ENCODE peak calls at places on chromosomes 12 and 14, in four cellular contexts. K is neural progenitor cell, F is A549, V is fibroblast of lung. R is an unnamed sample.

GRCh38 chr14:76810953-76811400 is 1.7 kb downstream of the ANGEL1 start:
- DNase-seq in F (peak), V (peak), K (peak), R (peak)

GRCh38 chr12:122844366-122844971 is 9.2 kb downstream of the HIP1R start:
- DNase-seq in K (no peak), F (no peak), V (no peak), R (no peak)

GRCh38 chr14:86057018-86057667 is 527.2 kb downstream of the FLRT2 start:
- DNase-seq in K (peak), V (peak), F (no peak), R (peak)

GRCh38 chr12:112833272-112833671 is 41.7 kb downstream of the RPH3A start:
- DNase-seq in V (no peak), F (peak), K (no peak), R (no peak)

GRCh38 chr14:36941783-36942521 is 230.5 kb downstream of the SLC25A21 start:
- DNase-seq in V (peak), K (peak), F (peak), R (peak)

GRCh38 chr14:30330452-30330851 is 228.5 kb upstream of the G2E3 start:
- DNase-seq in K (no peak), F (no peak), V (no peak), R (peak)

GRCh38 chr14:55715889-55716288 is 135.9 kb downstream of the KTN1 start:
- DNase-seq in K (no peak), F (no peak), V (peak), R (peak)

GRCh38 chr12:106696861-106697417 is 77.5 kb upstream of the RIC8B start:
- DNase-seq in V (no peak), F (no peak), K (no peak), R (no peak)

GRCh38 chr12:52155048-52155868 is 36.6 kb downstream of the KRT80 start:
- DNase-seq in K (no peak), F (no peak), V (peak), R (peak)

GRCh38 chr12:131176926-131177325 is 223.2 kb downstream of the ADGRD1 start:
- DNase-seq in K (no peak), F (no peak), V (no peak), R (no peak)

GRCh38 chr14:94121485-94121884 is 7.9 kb downstream of the IFI27L2 start:
- DNase-seq in V (no peak), K (no peak), F (no peak), R (no peak)

GRCh38 chr12:114626-115211 is 48.2 kb downstream of the IQSEC3 start:
- DNase-seq in V (no peak), K (no peak), F (no peak), R (no peak)

GRCh38 chr12:122835693-122836026 is 403 bp downstream of the HIP1R start:
- DNase-seq in V (no peak), F (peak), K (no peak), R (no peak)

GRCh38 chr14:104357689-104358527 is 219.5 kb downstream of the KIF26A start:
- DNase-seq in V (no peak), F (no peak), K (no peak), R (no peak)

GRCh38 chr14:75427126-75427481 is 718 bp upstream of the JDP2 start:
- DNase-seq in V (no peak), K (peak), F (no peak), R (no peak)

GRCh38 chr12:124512667-124513296 is 54.6 kb downstream of the NCOR2 start:
- DNase-seq in K (peak), F (peak), V (peak), R (peak)

GRCh38 chr14:74495356-74495755 is 1.8 kb downstream of the ISCA2 start:
- DNase-seq in F (no peak), V (no peak), K (no peak), R (peak)

GRCh38 chr12:52660934-52661333 is 8.9 kb upstream of the KRT2 start:
- DNase-seq in K (no peak), V (no peak), F (no peak), R (no peak)

GRCh38 chr12:55780695-55781094 is 36.8 kb downstream of the SARNP start:
- DNase-seq in V (no peak), F (no peak), K (no peak), R (peak)

GRCh38 chr12:113955109-113955970 is 10.8 kb downstream of the RBM19 start:
- DNase-seq in K (peak), F (peak), V (no peak), R (peak)
- TF ChIP-seq CTCF in K (peak), F (peak), V (peak), R (peak)

GRCh38 chr12:75208851-75209781 is 523 bp downstream of the KCNC2 start:
- DNase-seq in K (peak), F (no peak), V (peak), R (peak)
- H3K4me3 ChIP-seq in K (peak), F (no peak), V (no peak), R (no peak)

DNA sequence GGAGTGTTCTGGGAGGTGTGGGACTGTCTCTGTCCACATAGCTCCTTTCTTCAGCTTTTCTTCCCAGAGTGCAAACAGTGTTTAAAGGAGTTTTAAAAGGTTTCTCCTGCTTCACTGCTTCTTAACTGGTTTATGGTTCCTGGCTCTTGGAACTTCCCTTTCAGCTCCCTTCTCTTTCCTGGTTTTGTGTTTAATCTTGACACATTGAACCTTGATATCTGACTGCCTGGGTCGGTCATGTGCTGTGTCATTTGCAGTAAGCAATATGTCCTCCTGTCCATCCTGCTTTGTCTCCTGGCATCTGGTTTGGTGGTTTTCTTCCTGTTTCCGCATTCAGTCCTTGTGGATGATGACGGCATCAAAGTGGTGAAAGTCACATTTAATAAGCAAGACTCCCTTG is 2.2 kb downstream of the TMEM106C start:
- DNase-seq in F (no peak), V (no peak), K (no peak), R (no peak)
- TF ChIP-seq CTCF in F (no peak), V (no peak), K (no peak), R (no peak)

GRCh38 chr14:20682127-20682434 is 2.3 kb upstream of the RNASE4 start:
- DNase-seq in F (no peak), V (no peak), K (no peak), R (no peak)

GRCh38 chr14:20680363-20680762 is 4.0 kb upstream of the RNASE4 start:
- DNase-seq in K (no peak), F (no peak), V (no peak), R (no peak)

GRCh38 chr14:20681348-20682126 is 2.8 kb upstream of the RNASE4 start:
- DNase-seq in V (peak), K (peak), F (peak), R (peak)

GRCh38 chr14:20680843-20681347 is 3.5 kb upstream of the RNASE4 start:
- DNase-seq in K (no peak), V (no peak), F (no peak), R (no peak)

DNA sequence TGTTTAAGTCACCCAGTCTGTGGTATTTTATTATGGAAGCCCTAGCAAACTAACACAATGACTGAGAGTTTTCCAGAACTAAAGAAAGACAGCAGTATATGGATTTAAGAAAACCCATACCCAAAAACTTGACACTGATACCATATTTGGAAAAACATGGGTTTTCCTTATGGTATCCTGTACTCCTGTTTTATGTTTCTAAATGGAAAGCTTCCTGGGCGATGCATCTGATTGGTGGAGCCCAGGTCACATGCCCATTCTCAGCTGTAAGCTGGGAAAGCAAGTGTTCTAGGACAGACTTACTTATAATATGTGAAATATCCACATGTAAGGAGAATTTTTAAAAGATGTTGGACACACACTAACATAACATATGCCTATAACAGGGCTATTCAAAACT is 4.5 kb upstream of the RNASE4 start:
- DNase-seq in V (peak), K (peak), F (peak), R (peak)
- H3K4me3 ChIP-seq in V (no peak), K (peak), F (no peak), R (no peak)

GRCh38 chr14:102085503-102085902 is 1.3 kb downstream of the HSP90AA1 start:
- DNase-seq in F (no peak), V (no peak), K (no peak), R (no peak)

GRCh38 chr14:102087762-102088011 is 843 bp upstream of the HSP90AA1 start:
- DNase-seq in F (no peak), K (no peak), V (no peak), R (no peak)

GRCh38 chr14:102086346-102086971 is 385 bp downstream of the HSP90AA1 start:
- DNase-seq in V (peak), F (no peak), K (no peak), R (peak)

GRCh38 chr14:102088012-102088792 is 1.4 kb upstream of the HSP90AA1 start:
- DNase-seq in V (no peak), F (no peak), K (peak), R (peak)

GRCh38 chr14:102086972-102087761 is at the start of gene HSP90AA1:
- DNase-seq in F (peak), V (peak), K (peak), R (peak)
- TF ChIP-seq CTCF in F (no peak), V (peak), K (no peak), R (no peak)

GRCh38 chr12:54258286-54258685 is 21.6 kb downstream of the CBX5 start:
- DNase-seq in K (peak), F (no peak), V (no peak), R (peak)
- H3K4me3 ChIP-seq in K (peak), F (peak), V (peak), R (no peak)

GRCh38 chr14:61854898-61855297 is 92.7 kb downstream of the SNAPC1 start:
- DNase-seq in F (no peak), V (no peak), K (no peak), R (no peak)
- TF ChIP-seq CTCF in F (no peak), V (no peak), K (no peak), R (no peak)

GRCh38 chr12:116612436-116612835 is 53.3 kb downstream of the MAP1LC3B2 start:
- DNase-seq in F (no peak), V (no peak), K (no peak), R (no peak)
- H3K4me3 ChIP-seq in F (no peak), V (no peak), K (no peak), R (no peak)